ENCODE peak calls at places on chromosomes 1 and 21, in six cellular contexts. B is prostate gland, A is suprapubic skin, X is SK-N-SH, H is breast epithelium, R is stomach. K is an unnamed sample.

GRCh38 chr1:905811-906531 is 17.8 kb upstream of the SAMD11 start:
- DNase-seq in B (peak; percentile 3), A (peak; percentile 65), X (peak; percentile 48), H (peak; percentile 54), R (peak; percentile 27), K (peak; percentile 44)

GRCh38 chr1:5644281-5645134 is 347.7 kb downstream of the NPHP4 start:
- DNase-seq in B (no peak), A (no peak), X (no peak), H (peak; percentile 20), R (peak; percentile 10), K (no peak)

GRCh38 chr1:170145061-170145460 is 698 bp upstream of the NTMT2 start:
- DNase-seq in B (no peak), A (no peak), X (no peak), H (no peak), R (no peak), K (no peak)

GRCh38 chr1:25837253-25837875 is 17.6 kb downstream of the MTFR1L start:
- DNase-seq in B (no peak), A (no peak), X (no peak), H (no peak), R (no peak), K (no peak)

GRCh38 chr1:201578008-201578888 is 39.3 kb downstream of the NAV1 start:
- DNase-seq in B (no peak), A (no peak), X (no peak), H (no peak), R (no peak), K (no peak)

GRCh38 chr1:32755098-32755809 is 52.7 kb upstream of the SYNC start:
- DNase-seq in B (no peak), A (no peak), X (no peak), H (no peak), R (no peak), K (peak; percentile 82)

GRCh38 chr1:203996126-203996525 is 76.8 kb upstream of the SOX13 start:
- DNase-seq in B (no peak), A (no peak), X (no peak), H (no peak), R (no peak), K (peak; percentile 56)

GRCh38 chr21:44083631-44084291 is 23.4 kb upstream of the PWP2 start:
- DNase-seq in B (no peak), A (peak; percentile 49), X (no peak), H (no peak), R (peak; percentile 53), K (no peak)

GRCh38 chr21:44755227-44755626 is 43.9 kb upstream of the TSPEAR start:
- DNase-seq in B (no peak), A (peak; percentile 22), X (no peak), H (no peak), R (no peak), K (no peak)

GRCh38 chr21:28212056-28212455 is 780.6 kb downstream of the LTN1 start:
- DNase-seq in B (no peak), A (no peak), X (no peak), H (no peak), R (no peak), K (no peak)

GRCh38 chr21:28213221-28213620 is 779.5 kb downstream of the LTN1 start:
- DNase-seq in B (no peak), A (no peak), X (no peak), H (no peak), R (no peak), K (no peak)

DNA sequence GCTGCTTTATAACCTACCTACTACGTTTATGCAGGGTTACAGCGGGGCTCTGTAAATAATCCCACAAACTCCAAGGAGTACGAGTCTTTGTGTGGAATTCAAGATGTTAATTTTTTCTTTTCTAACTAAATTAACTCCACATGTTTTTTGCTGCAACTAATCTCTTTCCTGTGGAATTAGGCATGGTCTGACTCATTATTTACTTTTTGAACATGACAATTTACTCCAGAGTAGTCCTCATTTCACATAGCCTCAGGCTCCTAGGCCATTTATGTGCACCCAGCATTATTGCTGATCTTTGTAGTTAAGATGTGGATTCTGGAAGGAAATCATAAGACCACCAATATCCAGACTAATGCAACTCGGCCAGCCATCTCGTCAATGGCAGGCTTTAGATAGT is 784.9 kb downstream of the LTN1 start:
- DNase-seq in B (no peak), A (no peak), X (peak; percentile 12), H (no peak), R (no peak), K (no peak)
- TF ChIP-seq POLR2AphosphoS5 in B (no peak), A (no peak), X (peak; percentile 21), H (no peak), R (no peak), K (no peak)

GRCh38 chr1:97901017-97901658 is 19.7 kb downstream of the DPYD start:
- DNase-seq in B (no peak), A (no peak), X (no peak), H (no peak), R (no peak), K (no peak)
- TF ChIP-seq POLR2AphosphoS5 in B (no peak), A (no peak), X (no peak), H (no peak), R (no peak), K (no peak)

GRCh38 chr1:217642455-217642854 is 11.3 kb downstream of the SPATA17 start:
- DNase-seq in B (no peak), A (no peak), X (no peak), H (no peak), R (no peak), K (no peak)

GRCh38 chr1:217650674-217651073 is 19.5 kb downstream of the SPATA17 start:
- DNase-seq in B (no peak), A (no peak), X (no peak), H (no peak), R (no peak), K (no peak)

DNA sequence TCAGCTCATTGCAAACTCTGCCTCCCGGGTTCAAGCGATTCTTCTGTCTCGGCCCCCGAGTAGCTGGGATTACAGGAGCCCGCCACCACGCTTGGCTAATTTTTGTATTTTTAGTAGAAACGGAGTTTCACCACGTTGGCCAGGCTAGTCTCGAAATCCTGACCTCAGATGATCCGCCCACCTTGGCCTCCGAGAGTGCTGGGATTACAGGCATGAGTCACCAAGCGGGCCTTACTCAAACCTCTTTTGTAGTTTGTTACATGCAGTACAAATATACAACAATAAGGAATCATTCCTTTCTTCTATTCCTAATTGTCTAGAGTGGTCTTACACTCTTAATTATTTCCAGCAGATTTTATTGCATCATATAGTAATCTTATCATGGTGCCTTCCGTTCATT is 16.6 kb downstream of the SPATA17 start:
- DNase-seq in B (no peak), A (no peak), X (no peak), H (no peak), R (no peak), K (no peak)
- TF ChIP-seq POLR2AphosphoS5 in B (no peak), A (no peak), X (no peak), H (no peak), R (no peak), K (no peak)

DNA sequence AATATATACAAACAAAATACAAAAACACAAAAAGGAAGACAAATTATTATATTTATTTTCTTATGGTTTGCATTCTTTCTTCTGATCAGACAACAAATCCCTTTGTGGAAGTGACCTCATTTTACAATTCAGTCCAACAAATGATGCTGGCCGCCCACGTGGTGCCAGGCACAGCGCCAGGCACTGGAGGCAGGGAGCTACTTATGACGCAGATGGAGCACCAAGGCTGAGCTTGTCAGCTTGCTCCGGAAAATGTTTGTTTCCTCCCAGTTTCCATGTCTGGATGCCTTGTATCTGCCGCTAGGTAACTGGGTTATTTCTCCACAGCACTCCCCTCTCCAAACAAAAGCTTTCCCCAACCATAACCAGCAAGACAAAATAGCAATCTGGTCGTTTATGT is 30.7 kb upstream of the CD34 start:
- DNase-seq in B (no peak), A (peak; percentile 92), X (peak; percentile 25), H (no peak), R (peak; percentile 55), K (no peak)
- TF ChIP-seq POLR2AphosphoS5 in B (peak; percentile 16), A (no peak), X (no peak), H (peak; percentile 89), R (peak; percentile 63), K (no peak)

GRCh38 chr1:7298749-7299151 is 472.3 kb upstream of the VAMP3 start:
- DNase-seq in B (no peak), A (no peak), X (no peak), H (no peak), R (no peak), K (peak; percentile 42)

GRCh38 chr1:7299994-7300393 is 471.1 kb upstream of the VAMP3 start:
- DNase-seq in B (no peak), A (no peak), X (no peak), H (no peak), R (no peak), K (no peak)

GRCh38 chr1:7298145-7298544 is 473.0 kb upstream of the VAMP3 start:
- DNase-seq in B (no peak), A (no peak), X (no peak), H (no peak), R (no peak), K (peak; percentile 33)

GRCh38 chr1:7300893-7301292 is 470.2 kb upstream of the VAMP3 start:
- DNase-seq in B (no peak), A (no peak), X (no peak), H (no peak), R (no peak), K (no peak)

DNA sequence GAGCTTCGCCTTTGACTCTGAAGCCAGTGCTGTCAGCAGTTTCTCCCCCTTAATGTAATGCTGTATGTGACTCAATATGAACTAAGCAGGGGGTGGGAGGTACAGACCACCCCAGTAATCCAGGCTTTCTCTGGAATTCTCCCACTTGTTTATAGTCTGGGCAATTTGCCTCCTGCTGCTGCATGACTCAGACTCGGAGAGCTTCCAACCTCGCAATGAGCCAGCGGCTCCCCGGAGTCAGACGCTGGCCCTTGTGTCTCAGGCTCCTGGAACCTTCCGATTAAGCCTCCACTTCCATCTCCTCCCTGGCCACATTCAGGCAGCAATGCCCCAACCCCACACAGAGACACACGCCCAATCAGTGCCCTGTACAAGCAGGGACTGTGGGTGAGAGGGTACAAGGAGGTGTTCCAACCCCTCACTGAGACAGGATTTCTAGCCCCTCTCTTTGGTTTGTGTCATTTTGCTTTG is 471.7 kb upstream of the VAMP3 start:
- DNase-seq in B (peak; percentile 21), A (no peak), X (no peak), H (no peak), R (peak; percentile 68), K (peak; percentile 50)
- TF ChIP-seq POLR2AphosphoS5 in B (peak; percentile 26), A (no peak), X (peak; percentile 75), H (no peak), R (no peak), K (no peak)

GRCh38 chr1:155979525-155980343 is 1.4 kb upstream of the ARHGEF2 start:
- DNase-seq in B (no peak), A (no peak), X (no peak), H (no peak), R (no peak), K (no peak)

GRCh38 chr1:155978973-155979429 is 654 bp upstream of the ARHGEF2 start:
- DNase-seq in B (no peak), A (no peak), X (no peak), H (no peak), R (no peak), K (no peak)

GRCh38 chr1:155977607-155978324 is 581 bp downstream of the ARHGEF2 start:
- DNase-seq in B (peak; percentile 26), A (peak; percentile 72), X (peak; percentile 89), H (no peak), R (no peak), K (peak; percentile 71)

GRCh38 chr1:155976913-155977606 is 1.3 kb downstream of the ARHGEF2 start:
- DNase-seq in B (no peak), A (no peak), X (no peak), H (no peak), R (no peak), K (no peak)

GRCh38 chr1:155978325-155978972 is at the start of gene ARHGEF2:
- DNase-seq in B (peak; percentile 72), A (peak; percentile 90), X (peak; percentile 91), H (peak; percentile 68), R (peak; percentile 77), K (peak; percentile 90)
- TF ChIP-seq POLR2AphosphoS5 in B (peak; percentile 60), A (no peak), X (no peak), H (peak; percentile 29), R (no peak), K (peak; percentile 71)